ENCODE peak calls at places on chromosomes 5 and 9, in nine cellular contexts. B is lower lobe of right lung; O is A549; T is tibial artery; G is gastrocnemius medialis; I is CD8-positive, alpha-beta memory T cell; P is astrocyte; R is heart left ventricle; Y is suprapubic skin. L is an unnamed sample. For H3K4me1 and H3K9me3, the result is how much of the 10 kb centered on the place peaks cover.

GRCh38 chr5:108638021-108638420 is 109.7 kb upstream of the FER start:
- DNase-seq in B (no peak), O (no peak), T (no peak), G (no peak), I (no peak), P (no peak), R (no peak), Y (no peak), L (no peak)

GRCh38 chr5:61256474-61256873 is 75.6 kb upstream of the ZSWIM6 start:
- DNase-seq in B (peak), O (no peak), T (peak), G (no peak), I (no peak), P (no peak), R (peak), Y (no peak), L (no peak)

GRCh38 chr9:134965851-134966250 is 48.1 kb upstream of the FCN1 start:
- DNase-seq in B (peak), O (no peak), T (no peak), G (no peak), I (no peak), P (no peak), R (no peak), Y (peak), L (no peak)

GRCh38 chr5:67620386-67621039 is 423.9 kb upstream of the CD180 start:
- DNase-seq in B (no peak), O (no peak), T (no peak), G (no peak), I (no peak), P (no peak), R (no peak), Y (no peak), L (no peak)

GRCh38 chr5:120644516-120644915 is 180.4 kb downstream of the PRR16 start:
- DNase-seq in B (no peak), O (no peak), T (no peak), G (no peak), I (no peak), P (no peak), R (no peak), Y (no peak), L (no peak)

GRCh38 chr5:179267671-179268071 is 77.6 kb downstream of the ADAMTS2 start:
- DNase-seq in B (peak), O (no peak), T (peak), G (no peak), I (no peak), P (no peak), R (no peak), Y (peak), L (no peak)

GRCh38 chr5:179265529-179266290 is 79.6 kb downstream of the ADAMTS2 start:
- DNase-seq in B (peak), O (no peak), T (peak), G (peak), I (no peak), P (peak), R (peak), Y (peak), L (no peak)

GRCh38 chr5:135437796-135438560 is 9.2 kb downstream of the DCANP1 start:
- DNase-seq in B (no peak), O (no peak), T (no peak), G (peak), I (no peak), P (peak), R (peak), Y (no peak), L (no peak)

GRCh38 chr5:139844472-139845145 is 49.0 kb downstream of the PSD2 start:
- DNase-seq in B (peak), O (peak), T (peak), G (peak), I (peak), P (peak), R (peak), Y (peak), L (peak)

GRCh38 chr5:9361835-9362234 is 184.0 kb downstream of the SEMA5A start:
- DNase-seq in B (no peak), O (peak), T (no peak), G (peak), I (no peak), P (no peak), R (no peak), Y (no peak), L (no peak)

GRCh38 chr9:122402403-122403268 is 31.8 kb downstream of the PTGS1 start:
- DNase-seq in B (no peak), O (peak), T (no peak), G (no peak), I (no peak), P (peak), R (no peak), Y (no peak), L (no peak)

GRCh38 chr5:124668353-124669299 is 77.8 kb downstream of the ZNF608 start:
- DNase-seq in B (no peak), O (no peak), T (no peak), G (no peak), I (no peak), P (no peak), R (no peak), Y (no peak), L (no peak)
- H3K4me1 ChIP-seq in B (under half), O (under half), T (under half), G (half or more), I (under half), P (under half), R (under half), Y (under half), L (under half)

GRCh38 chr9:81759680-81760215 is 70.4 kb upstream of the TLE1 start:
- DNase-seq in B (no peak), O (peak), T (no peak), G (no peak), I (no peak), P (peak), R (no peak), Y (no peak), L (no peak)
- H3K9me3 ChIP-seq in B (under half), O (under half), T (under half), G (under half), I (under half), P (under half), R (under half), Y (under half), L (under half)

DNA sequence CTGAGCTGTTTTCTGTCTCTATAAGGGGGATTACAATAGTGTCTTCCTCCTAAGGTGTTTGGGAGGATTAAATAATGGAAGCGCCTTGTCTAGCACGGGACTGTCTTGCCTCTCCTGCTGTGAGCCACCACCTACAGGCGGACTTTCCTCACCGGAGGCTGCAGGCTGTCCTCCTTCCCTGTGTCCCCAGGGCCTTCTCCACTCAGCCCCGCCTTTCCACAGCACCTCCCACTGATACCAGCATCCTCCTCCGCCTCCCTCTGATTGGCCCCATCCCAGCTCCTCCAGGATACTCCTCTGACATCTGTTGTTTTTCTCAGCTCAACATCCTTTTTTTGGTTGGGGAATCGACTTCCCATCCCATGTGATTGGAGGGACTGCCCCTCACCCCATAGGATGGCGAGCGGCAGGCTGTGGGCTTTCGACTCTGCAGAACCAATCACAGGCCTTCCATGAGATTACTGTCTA is 851 bp upstream of the ZDHHC12 start:
- DNase-seq in B (peak), O (peak), T (peak), G (peak), I (no peak), P (peak), R (peak), Y (peak), L (peak)
- H3K27ac ChIP-seq in B (peak), O (peak), T (peak), G (peak), I (peak), P (no peak), R (peak), Y (peak), L (peak)

GRCh38 chr5:74640450-74641013 is at the start of gene ENC1:
- DNase-seq in B (peak), O (peak), T (peak), G (peak), I (peak), P (peak), R (peak), Y (peak), L (peak)
- H3K4me1 ChIP-seq in B (half or more), O (under half), T (under half), G (under half), I (under half), P (under half), R (under half), Y (under half), L (under half)

DNA sequence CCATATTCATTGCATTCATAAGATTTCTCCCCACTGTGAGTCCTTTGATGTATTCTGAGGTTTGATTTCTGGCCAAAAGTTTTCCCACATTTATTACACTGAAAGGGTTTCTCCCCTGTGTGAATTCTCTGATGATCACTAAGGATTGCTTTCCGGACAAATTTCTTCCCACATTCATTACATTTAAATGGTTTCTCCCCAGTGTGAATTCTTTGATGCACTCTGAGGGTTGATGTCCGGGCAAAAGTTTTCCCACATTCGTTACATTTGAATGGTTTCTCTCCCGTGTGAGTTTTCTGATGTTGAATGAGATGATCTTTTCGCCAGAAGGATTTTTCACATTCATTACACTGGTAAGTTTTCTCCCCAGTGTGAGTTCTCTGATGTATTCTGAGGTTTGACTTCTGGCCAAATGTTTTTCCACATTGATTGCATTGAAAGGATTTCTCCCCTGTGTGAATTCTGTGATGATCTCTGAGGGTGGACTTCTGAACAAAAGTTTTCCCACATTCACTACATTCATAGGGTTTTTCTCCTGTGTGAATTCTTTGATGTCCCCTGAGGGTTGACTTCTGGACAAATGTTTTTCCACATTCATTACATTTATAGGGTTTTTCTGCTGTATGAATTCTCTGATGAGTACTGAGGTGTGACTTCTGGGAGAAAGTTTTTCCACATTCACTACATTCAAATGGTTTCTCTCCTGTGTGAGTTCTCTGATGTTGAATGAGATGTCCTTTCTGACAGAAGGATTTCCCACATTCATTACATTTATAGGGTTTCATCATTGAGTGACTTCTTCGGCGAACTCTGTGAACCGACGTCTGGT is 18.8 kb downstream of the ZNF510 start:
- DNase-seq in B (no peak), O (no peak), T (no peak), G (no peak), I (no peak), P (peak), R (no peak), Y (no peak), L (no peak)
- H3K9me3 ChIP-seq in B (half or more), O (half or more), T (half or more), G (half or more), I (half or more), P (half or more), R (under half), Y (half or more), L (half or more)

GRCh38 chr9:128912270-128912853 is 8.4 kb upstream of the PHYHD1 start:
- DNase-seq in B (peak), O (peak), T (no peak), G (no peak), I (no peak), P (peak), R (no peak), Y (no peak), L (no peak)

GRCh38 chr9:128913995-128914772 is 6.6 kb upstream of the PHYHD1 start:
- DNase-seq in B (peak), O (no peak), T (no peak), G (no peak), I (no peak), P (no peak), R (no peak), Y (no peak), L (no peak)

GRCh38 chr9:128911529-128912035 is 9.2 kb upstream of the PHYHD1 start:
- DNase-seq in B (peak), O (peak), T (peak), G (peak), I (no peak), P (peak), R (peak), Y (no peak), L (no peak)

GRCh38 chr9:128910906-128911305 is 9.9 kb upstream of the PHYHD1 start:
- DNase-seq in B (peak), O (no peak), T (no peak), G (no peak), I (no peak), P (no peak), R (no peak), Y (no peak), L (no peak)

GRCh38 chr9:128913048-128913900 is 7.5 kb upstream of the PHYHD1 start:
- DNase-seq in B (peak), O (peak), T (no peak), G (no peak), I (no peak), P (no peak), R (no peak), Y (no peak), L (no peak)
- H3K27ac ChIP-seq in B (peak), O (peak), T (peak), G (peak), I (no peak), P (peak), R (peak), Y (peak), L (no peak)

GRCh38 chr9:37967681-37968080 is 63.8 kb upstream of the SLC25A51 start:
- DNase-seq in B (no peak), O (no peak), T (no peak), G (no peak), I (no peak), P (no peak), R (no peak), Y (no peak), L (no peak)
- H3K4me1 ChIP-seq in B (half or more), O (half or more), T (half or more), G (under half), I (under half), P (half or more), R (under half), Y (half or more), L (under half)